ENCODE peak calls at places on chromosomes 1 and 21, in ten cellular contexts. E, B, Y, H, G, I, T, S, C and U are unnamed samples.

GRCh38 chr1:248842781-248843331 is 4.8 kb downstream of the ZNF672 start:
- DNase-seq in B (no peak), T (no peak), C (no peak), G (no peak), S (no peak), I (no peak), H (peak; percentile 64), Y (no peak), E (no peak), U (no peak)

GRCh38 chr1:11473635-11474034 is 5.3 kb upstream of the DISP3 start:
- DNase-seq in E (peak; percentile 50), T (no peak), H (peak; percentile 50), C (no peak), B (peak; percentile 73), Y (no peak), I (peak; percentile 3), S (no peak), G (no peak), U (peak; percentile 7)

GRCh38 chr1:54874079-54874830 is 12.7 kb downstream of the DHCR24 start:
- DNase-seq in T (peak; percentile 56), S (no peak), H (no peak), I (no peak), C (no peak), B (no peak), E (no peak), G (no peak), Y (no peak), U (no peak)

GRCh38 chr1:228289996-228290881 is 82.4 kb downstream of the OBSCN start:
- DNase-seq in E (no peak), C (no peak), G (no peak), I (no peak), H (no peak), T (no peak), Y (no peak), B (no peak), S (no peak), U (no peak)

GRCh38 chr21:42659416-42660117 is 6.1 kb downstream of the PDE9A start:
- DNase-seq in G (no peak), T (no peak), C (no peak), Y (no peak), I (no peak), H (no peak), B (no peak), E (no peak), S (no peak), U (no peak)

GRCh38 chr1:201361652-201362504 is 15.6 kb downstream of the TNNT2 start:
- DNase-seq in B (peak; percentile 79), S (peak; percentile 31), Y (peak; percentile 1), T (no peak), C (no peak), E (peak; percentile 91), H (peak; percentile 95), I (peak; percentile 54), G (peak; percentile 13), U (peak; percentile 20)

GRCh38 chr1:202205523-202206190 is 12.1 kb downstream of the LGR6 start:
- DNase-seq in E (no peak), T (no peak), C (no peak), S (no peak), H (no peak), Y (no peak), G (no peak), I (no peak), B (no peak), U (no peak)

GRCh38 chr1:53329183-53329544 is 1.3 kb upstream of the LRP8 start:
- DNase-seq in T (no peak), E (no peak), B (no peak), G (no peak), I (no peak), H (no peak), C (no peak), S (no peak), Y (no peak), U (no peak)

GRCh38 chr21:38323721-38324591 is 67.2 kb downstream of the KCNJ15 start:
- DNase-seq in E (no peak), S (no peak), I (no peak), H (peak; percentile 55), B (no peak), G (no peak), Y (no peak), C (no peak), T (peak; percentile 75), U (peak; percentile 96)

GRCh38 chr1:48203287-48203900 is 19.1 kb upstream of the SLC5A9 start:
- DNase-seq in I (peak; percentile 63), C (no peak), Y (peak; percentile 68), T (peak; percentile 22), S (no peak), E (peak; percentile 45), B (peak; percentile 48), H (peak; percentile 54), G (no peak), U (peak; percentile 7)

GRCh38 chr21:26965567-26966359 is 1.1 kb downstream of the ADAMTS5 start:
- DNase-seq in B (no peak), S (no peak), H (no peak), Y (no peak), G (no peak), C (no peak), I (no peak), E (peak; percentile 48), T (peak; percentile 14), U (no peak)

GRCh38 chr1:215526147-215526845 is 40.8 kb upstream of the KCTD3 start:
- DNase-seq in B (peak; percentile 11), G (peak; percentile 21), Y (peak; percentile 48), I (peak; percentile 61), T (no peak), H (peak; percentile 13), S (no peak), C (no peak), E (peak; percentile 39), U (peak; percentile 75)

GRCh38 chr1:89708727-89709375 is 75.9 kb downstream of the LRRC8C start:
- DNase-seq in G (peak; percentile 25), T (peak; percentile 35), I (no peak), H (no peak), S (no peak), Y (no peak), C (no peak), B (no peak), E (peak; percentile 36), U (peak; percentile 55)

GRCh38 chr1:240712014-240712731 is 100.2 kb upstream of the GREM2 start:
- DNase-seq in E (no peak), Y (no peak), H (no peak), S (no peak), T (no peak), I (no peak), G (no peak), C (no peak), B (no peak), U (peak; percentile 50)

GRCh38 chr1:24321712-24322635 is 2.8 kb downstream of the GRHL3 start:
- DNase-seq in B (peak; percentile 86), H (peak; percentile 83), T (peak; percentile 73), E (peak; percentile 76), S (no peak), Y (peak; percentile 75), C (peak; percentile 24), G (no peak), I (peak; percentile 93), U (peak; percentile 77)

GRCh38 chr1:64659478-64659877 is 85.4 kb upstream of the RAVER2 start:
- DNase-seq in G (no peak), T (no peak), H (no peak), Y (no peak), S (no peak), E (no peak), I (no peak), C (no peak), B (no peak), U (no peak)

GRCh38 chr1:25543106-25543424 is 341 bp upstream of the LDLRAP1 start:
- DNase-seq in Y (no peak), I (no peak), S (no peak), C (no peak), G (no peak), H (no peak), E (no peak), B (no peak), T (no peak), U (no peak)

GRCh38 chr1:25858494-25858893 is 763 bp downstream of the AUNIP start:
- DNase-seq in C (no peak), Y (no peak), E (no peak), T (no peak), S (no peak), H (no peak), B (no peak), I (peak; percentile 22), G (no peak), U (no peak)

GRCh38 chr1:6338685-6339084 is 54.9 kb downstream of the ACOT7 start:
- DNase-seq in G (no peak), C (no peak), Y (no peak), E (no peak), T (no peak), I (no peak), H (no peak), B (no peak), S (no peak), U (no peak)